ENCODE peak calls at places on chromosomes 12 and 14, in ten cellular contexts. F is right cardiac atrium; Z is effector memory CD4-positive, alpha-beta T cell; O is HFF-Myc; Y is MM.1S; S is GM12878; T is body of pancreas; I is cardiac fibroblast; P is A549; X is right lobe of liver. N is an unnamed sample.

GRCh38 chr14:50560929-50561280 is 960 bp downstream of the ATL1 start:
- DNase-seq in Y (no peak), X (peak; percentile 49), I (peak; percentile 48), T (peak; percentile 80), F (peak; percentile 93), P (peak; percentile 51), S (no peak), Z (no peak), O (no peak), N (peak; percentile 5)

GRCh38 chr12:2336409-2336829 is 283.6 kb downstream of the CACNA1C start:
- DNase-seq in S (peak; percentile 85), P (peak; percentile 37), X (no peak), I (peak; percentile 93), T (no peak), Z (no peak), O (peak; percentile 93), Y (peak; percentile 92), F (no peak), N (no peak)

GRCh38 chr12:26636710-26637328 is 196.2 kb downstream of the ITPR2 start:
- DNase-seq in X (no peak), F (no peak), O (peak; percentile 33), I (peak; percentile 80), P (peak; percentile 50), S (no peak), Y (no peak), T (no peak), Z (no peak), N (no peak)

GRCh38 chr12:130768120-130768519 is 52.0 kb upstream of the RIMBP2 start:
- DNase-seq in P (no peak), S (no peak), T (no peak), Z (no peak), Y (no peak), F (no peak), X (no peak), I (no peak), O (no peak), N (no peak)

GRCh38 chr12:85920324-85920947 is 46.3 kb downstream of the NTS start:
- DNase-seq in Y (peak; percentile 66), Z (no peak), T (no peak), I (peak; percentile 46), O (peak; percentile 1), F (no peak), P (peak; percentile 37), X (no peak), S (no peak), N (no peak)

GRCh38 chr14:36719823-36720222 is 58.2 kb downstream of the PAX9 start:
- DNase-seq in P (no peak), T (no peak), I (no peak), Z (no peak), O (no peak), S (no peak), Y (no peak), X (no peak), F (no peak), N (no peak)

GRCh38 chr12:108729612-108730336 is 1.5 kb downstream of the CORO1C start:
- DNase-seq in F (no peak), Z (no peak), Y (no peak), X (no peak), I (peak; percentile 74), S (no peak), P (no peak), T (no peak), O (no peak), N (no peak)

GRCh38 chr12:51320695-51321320 is 3.2 kb downstream of the BIN2 start:
- DNase-seq in Z (no peak), Y (peak; percentile 76), X (no peak), T (no peak), F (no peak), I (peak; percentile 56), S (no peak), P (peak; percentile 79), O (peak; percentile 63), N (no peak)

GRCh38 chr12:54658306-54659264 is 10.4 kb upstream of the DCD start:
- DNase-seq in Y (peak; percentile 70), T (peak; percentile 69), Z (no peak), X (peak; percentile 60), F (no peak), S (no peak), O (peak; percentile 2), I (peak; percentile 57), P (peak; percentile 62), N (peak; percentile 16)

DNA sequence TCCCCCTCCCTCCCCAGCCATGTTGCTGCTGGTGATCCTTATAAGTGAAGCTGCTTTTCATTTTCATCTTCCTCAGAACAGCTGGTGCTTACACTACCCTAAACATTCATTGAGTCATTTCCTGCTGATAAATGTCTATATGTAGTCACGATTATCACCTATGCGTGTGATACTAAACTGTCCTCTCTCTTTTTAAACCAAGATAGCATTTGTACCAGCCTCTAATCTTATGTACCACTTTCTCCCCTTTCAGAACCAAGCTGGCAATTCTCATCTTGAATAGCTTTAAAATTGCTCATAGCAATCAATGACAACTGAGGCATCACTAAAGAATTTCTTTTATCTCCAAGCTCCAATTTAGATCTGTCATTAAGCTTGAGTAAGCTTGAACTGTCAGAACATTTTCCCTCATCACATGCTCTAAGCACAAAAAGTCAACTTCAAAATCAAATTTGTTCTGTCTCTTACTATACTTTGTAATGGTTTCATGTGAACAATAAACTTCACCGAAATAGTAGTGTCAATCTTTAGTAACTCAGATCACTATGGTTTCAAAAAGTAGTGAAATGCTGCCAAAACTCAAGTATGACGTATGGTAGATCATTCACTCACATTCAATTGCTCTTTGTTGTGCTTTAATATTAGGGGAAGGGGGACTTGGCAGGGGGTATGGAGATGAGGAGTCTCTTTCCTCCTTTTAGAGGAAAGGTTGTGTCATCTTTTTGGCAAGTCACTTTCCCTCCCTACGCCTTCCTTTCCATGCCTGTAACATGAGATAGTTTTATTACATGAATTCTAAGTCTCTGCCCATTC is 178.1 kb upstream of the NOVA1 start:
- DNase-seq in T (no peak), O (no peak), P (peak; percentile 0), Y (no peak), X (no peak), I (peak; percentile 71), S (no peak), Z (no peak), F (no peak), N (no peak)
- H3K4me3 ChIP-seq in T (no peak overlapping the region), O (no peak overlapping the region), P (no peak overlapping the region), Y (no peak overlapping the region), X (no peak overlapping the region), I (peak overlapping the region; percentile 1), S (no peak overlapping the region), Z (no peak overlapping the region), F (no peak overlapping the region), N (no peak overlapping the region)

GRCh38 chr12:100593490-100593889 is 20.0 kb downstream of the GAS2L3 start:
- DNase-seq in T (no peak), X (no peak), S (no peak), Y (no peak), O (no peak), F (no peak), I (peak; percentile 56), P (no peak), Z (no peak), N (no peak)
- H3K4me3 ChIP-seq in T (no peak overlapping the region), X (no peak overlapping the region), S (no peak overlapping the region), Y (no peak overlapping the region), O (no peak overlapping the region), F (no peak overlapping the region), I (no peak overlapping the region), P (no peak overlapping the region), Z (no peak overlapping the region), N (no peak overlapping the region)

DNA sequence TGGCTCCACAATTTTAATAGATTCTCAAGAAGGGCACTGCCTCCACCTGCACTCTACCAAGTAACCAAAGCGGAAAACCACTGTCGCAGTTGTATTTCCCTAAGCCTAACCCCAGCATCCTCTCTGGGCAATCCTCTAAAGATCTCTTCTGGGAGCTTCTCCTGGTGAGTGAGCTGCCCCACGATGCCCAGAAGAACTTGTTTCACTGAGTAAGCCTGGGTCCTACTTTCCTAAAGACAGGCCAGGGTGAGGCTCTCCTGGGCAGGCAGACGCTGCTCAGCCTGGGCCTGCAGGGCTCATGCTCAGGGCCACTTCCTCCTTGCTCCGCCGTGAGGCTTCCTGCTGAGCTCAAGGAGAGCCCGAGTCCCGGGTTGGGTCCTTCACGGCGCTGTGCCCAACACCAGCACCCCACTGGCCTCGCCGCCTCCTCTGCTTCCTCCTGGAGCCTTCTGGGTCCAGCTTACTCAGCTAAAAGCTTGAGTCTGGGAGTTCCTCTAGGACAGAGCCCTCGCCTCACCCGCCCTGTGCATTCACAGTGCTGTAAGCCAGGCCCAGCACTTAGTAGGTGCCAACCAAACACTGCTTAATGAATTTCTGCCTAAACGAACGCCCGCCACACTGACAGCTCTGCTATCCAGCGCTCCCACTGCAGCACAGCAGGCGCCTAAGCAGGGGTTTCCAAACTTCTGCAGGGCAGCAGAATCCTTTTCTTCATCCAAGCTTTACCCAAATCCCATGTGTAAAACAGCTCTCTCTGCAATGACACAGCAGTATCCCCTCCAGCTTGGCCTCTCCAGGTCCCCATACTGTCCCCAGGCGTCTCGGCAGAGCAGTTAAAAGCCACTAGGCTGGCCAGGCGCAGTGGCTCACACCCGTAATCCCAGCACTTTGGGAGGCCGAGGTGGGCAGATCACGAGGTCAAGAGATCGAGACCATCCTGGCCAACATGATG is 5.7 kb downstream of the RAB35 start:
- DNase-seq in Z (peak; percentile 39), F (peak; percentile 90), S (no peak), Y (no peak), X (peak; percentile 69), T (peak; percentile 35), O (no peak), I (no peak), P (no peak), N (peak; percentile 34)
- H3K4me3 ChIP-seq in Z (peak overlapping the region; percentile 39), F (no peak overlapping the region), S (peak overlapping the region; percentile 62), Y (no peak overlapping the region), X (no peak overlapping the region), T (no peak overlapping the region), O (no peak overlapping the region), I (no peak overlapping the region), P (no peak overlapping the region), N (peak overlapping the region; percentile 44)

GRCh38 chr12:132672116-132672515 is 15.0 kb downstream of the POLE start:
- DNase-seq in Y (no peak), F (no peak), Z (no peak), T (no peak), S (no peak), X (no peak), I (no peak), P (no peak), O (no peak), N (no peak)
- H3K4me3 ChIP-seq in Y (no peak overlapping the region), F (no peak overlapping the region), Z (no peak overlapping the region), T (no peak overlapping the region), S (no peak overlapping the region), X (no peak overlapping the region), I (no peak overlapping the region), P (no peak overlapping the region), O (no peak overlapping the region), N (no peak overlapping the region)

DNA sequence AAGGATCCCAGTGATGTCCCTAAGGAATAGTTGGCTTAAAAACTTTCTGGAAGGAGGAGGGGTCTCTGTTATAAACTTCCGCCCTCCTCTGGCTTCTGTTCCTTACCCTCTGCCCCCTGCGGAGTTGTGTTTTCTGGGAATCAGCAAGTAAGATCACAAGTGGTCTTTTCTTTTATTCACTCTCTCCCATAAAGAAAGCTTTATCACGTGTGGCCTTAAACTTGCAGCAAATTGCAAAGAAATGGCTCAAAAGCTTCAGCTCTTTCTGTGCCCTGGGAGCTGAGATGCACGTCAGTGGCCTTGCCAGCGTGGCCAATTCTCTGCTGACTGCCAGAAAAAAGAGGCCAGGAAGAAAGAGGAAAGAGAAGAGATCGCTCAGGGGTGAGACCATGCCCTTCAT is at the start of gene SLCO1C1:
- DNase-seq in O (no peak), Y (no peak), I (no peak), P (no peak), Z (no peak), X (no peak), S (no peak), T (no peak), F (no peak), N (no peak)
- H3K4me3 ChIP-seq in O (no peak within 1 kb of the TSS), Y (no peak within 1 kb of the TSS), I (no peak within 1 kb of the TSS), P (no peak within 1 kb of the TSS), Z (no peak within 1 kb of the TSS), X (no peak within 1 kb of the TSS), S (no peak within 1 kb of the TSS), T (no peak within 1 kb of the TSS), F (no peak within 1 kb of the TSS), N (no peak within 1 kb of the TSS)

GRCh38 chr14:28767239-28767850 is 758 bp downstream of the FOXG1 start:
- DNase-seq in T (no peak), P (no peak), Z (no peak), S (no peak), Y (no peak), O (no peak), F (peak; percentile 47), X (no peak), I (no peak), N (no peak)
- H3K4me3 ChIP-seq in T (no peak overlapping the region), P (peak overlapping the region; percentile 40), Z (no peak overlapping the region), S (no peak overlapping the region), Y (no peak overlapping the region), O (no peak overlapping the region), F (peak overlapping the region; percentile 85), X (no peak overlapping the region), I (no peak overlapping the region), N (no peak overlapping the region)

N was measured in naive thymus-derived CD4-positive, alpha-beta T cell.